ENCODE peak calls at places on chromosomes 13 and 19, in ten cellular contexts. Y, P, D, F, E, O, W, K, T and X are unnamed samples.

GRCh38 chr13:43804461-43805070 is 17.8 kb upstream of the ENOX1 start:
- DNase-seq in Y (peak; percentile 9), K (no peak), W (no peak), F (no peak), T (peak; percentile 82), O (peak; percentile 71), P (peak; percentile 24), E (no peak), D (no peak), X (peak; percentile 68)

GRCh38 chr19:41615207-41615606 is 11.7 kb downstream of the CEACAM4 start:
- DNase-seq in F (no peak), K (no peak), W (no peak), O (no peak), Y (no peak), E (no peak), P (no peak), D (no peak), T (no peak), X (no peak)

GRCh38 chr13:98206946-98207345 is 29.9 kb upstream of the RNF113B start:
- DNase-seq in K (no peak), F (no peak), E (no peak), T (no peak), D (no peak), W (no peak), Y (no peak), P (no peak), O (no peak), X (peak; percentile 37)

GRCh38 chr19:51977346-51977745 is 9.3 kb downstream of the ZNF350 start:
- DNase-seq in W (no peak), Y (no peak), P (no peak), D (no peak), F (no peak), T (no peak), E (no peak), O (no peak), K (no peak), X (no peak)

GRCh38 chr19:33796164-33797100 is at the start of gene KCTD15:
- DNase-seq in P (peak; percentile 67), D (peak; percentile 44), W (no peak), K (peak; percentile 51), O (peak; percentile 92), Y (no peak), T (peak; percentile 16), E (peak; percentile 61), F (no peak), X (no peak)

GRCh38 chr19:29596885-29597525 is 9.1 kb upstream of the POP4 start:
- DNase-seq in D (no peak), Y (no peak), O (peak; percentile 59), W (no peak), K (no peak), T (peak; percentile 43), P (no peak), E (no peak), F (no peak), X (no peak)

GRCh38 chr13:30158774-30159445 is 148.4 kb downstream of the KATNAL1 start:
- DNase-seq in P (no peak), F (no peak), O (no peak), T (peak; percentile 35), Y (no peak), K (peak; percentile 53), D (no peak), W (no peak), E (no peak), X (no peak)

GRCh38 chr13:46383383-46383782 is 3.7 kb downstream of the RUBCNL start:
- DNase-seq in Y (no peak), T (no peak), W (no peak), D (no peak), E (no peak), P (no peak), K (no peak), O (no peak), F (no peak), X (no peak)

GRCh38 chr19:10888421-10888866 is 17.1 kb downstream of the CARM1 start:
- DNase-seq in P (no peak), O (peak; percentile 73), W (no peak), K (no peak), E (no peak), T (no peak), Y (no peak), D (no peak), F (no peak), X (no peak)

GRCh38 chr19:10882108-10882457 is 10.7 kb downstream of the CARM1 start:
- DNase-seq in Y (no peak), F (no peak), K (no peak), D (no peak), E (no peak), T (no peak), P (no peak), O (no peak), W (no peak), X (no peak)

GRCh38 chr19:10884273-10884672 is 12.9 kb downstream of the CARM1 start:
- DNase-seq in T (peak; percentile 65), K (no peak), E (no peak), D (no peak), P (no peak), O (no peak), F (no peak), Y (no peak), W (no peak), X (peak; percentile 29)

GRCh38 chr19:10887616-10888367 is 16.4 kb downstream of the CARM1 start:
- DNase-seq in F (no peak), W (no peak), D (no peak), O (no peak), E (no peak), K (no peak), P (no peak), T (no peak), Y (no peak), X (no peak)

GRCh38 chr19:10885241-10886169 is 14.2 kb downstream of the CARM1 start:
- DNase-seq in E (no peak), P (no peak), D (no peak), O (peak; percentile 47), T (no peak), K (no peak), W (no peak), F (no peak), Y (no peak), X (no peak)
- H3K4me1 ChIP-seq in E (no peaks in the 10 kb centered on the region), P (no peaks in the 10 kb centered on the region), D (no peaks in the 10 kb centered on the region), O (peaks cover 52% of the 10 kb centered on the region), T (peaks cover 7% of the 10 kb centered on the region), K (no peaks in the 10 kb centered on the region), W (peaks cover 2% of the 10 kb centered on the region), F (no peaks in the 10 kb centered on the region), Y (no peaks in the 10 kb centered on the region), X (peaks cover 7% of the 10 kb centered on the region)

DNA sequence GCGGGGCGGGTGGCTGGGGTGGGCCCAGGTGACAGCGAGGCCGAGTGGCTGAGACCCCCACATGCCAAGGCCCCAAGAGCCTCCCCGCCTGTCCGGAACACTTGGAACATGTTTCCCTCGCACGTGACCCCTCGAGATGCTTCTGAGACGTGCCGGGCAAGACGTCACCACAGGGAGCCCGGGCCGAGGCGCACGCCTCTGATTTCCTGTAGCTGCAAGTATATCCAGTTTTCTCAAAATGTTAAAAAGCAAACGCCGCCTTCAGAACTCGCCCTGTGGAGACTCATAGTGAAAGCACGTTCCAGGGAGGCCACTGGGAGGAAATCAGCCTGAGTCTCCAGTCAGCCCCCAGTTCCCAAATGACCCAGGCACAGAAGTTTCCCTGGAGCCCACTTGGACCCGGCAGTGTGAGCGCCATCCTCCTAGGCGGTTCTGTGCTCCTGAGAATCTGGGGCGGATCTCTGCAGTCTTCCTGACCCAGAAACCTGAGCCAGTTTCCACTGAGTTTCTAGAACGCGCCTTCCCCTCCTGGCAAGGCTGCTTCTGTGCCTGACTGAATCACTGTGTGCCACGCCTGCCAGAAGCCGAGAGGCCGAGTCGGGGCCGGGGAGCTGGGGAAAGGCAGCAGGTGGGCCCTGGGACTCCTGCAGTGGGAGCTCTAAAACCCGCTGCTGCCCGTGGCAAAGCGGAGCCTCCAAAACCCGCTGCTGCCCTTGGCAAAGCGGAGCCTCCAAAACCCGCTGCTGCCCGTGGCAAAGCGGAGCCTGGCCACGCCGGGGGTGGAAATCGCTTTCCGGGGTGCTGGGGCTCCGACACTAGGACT is 179.3 kb downstream of the KDM4B start:
- DNase-seq in K (no peak), W (peak; percentile 46), O (no peak), F (no peak), P (no peak), E (no peak), Y (no peak), D (peak; percentile 1), T (no peak), X (peak; percentile 65)
- TF ChIP-seq CTCF in K (no peak), W (no peak), O (no peak), F (no peak), P (no peak), E (no peak), Y (no peak), D (no peak), T (no peak), X (no peak)

GRCh38 chr13:114142137-114142550 is 9.7 kb upstream of the RASA3 start:
- DNase-seq in E (no peak), P (no peak), D (no peak), K (no peak), Y (no peak), W (no peak), F (no peak), T (no peak), O (no peak), X (no peak)

GRCh38 chr13:114140909-114141255 is 8.5 kb upstream of the RASA3 start:
- DNase-seq in W (peak; percentile 64), P (no peak), K (no peak), D (no peak), E (no peak), O (no peak), Y (no peak), F (no peak), T (no peak), X (no peak)

GRCh38 chr13:114140131-114140908 is 7.9 kb upstream of the RASA3 start:
- DNase-seq in D (no peak), F (no peak), P (no peak), K (no peak), Y (no peak), E (no peak), T (no peak), W (peak; percentile 74), O (no peak), X (no peak)

GRCh38 chr13:114142640-114143490 is 10.4 kb upstream of the RASA3 start:
- DNase-seq in F (no peak), W (peak; percentile 89), D (peak; percentile 84), T (no peak), P (peak; percentile 69), E (no peak), K (peak; percentile 63), Y (no peak), O (no peak), X (peak; percentile 62)

DNA sequence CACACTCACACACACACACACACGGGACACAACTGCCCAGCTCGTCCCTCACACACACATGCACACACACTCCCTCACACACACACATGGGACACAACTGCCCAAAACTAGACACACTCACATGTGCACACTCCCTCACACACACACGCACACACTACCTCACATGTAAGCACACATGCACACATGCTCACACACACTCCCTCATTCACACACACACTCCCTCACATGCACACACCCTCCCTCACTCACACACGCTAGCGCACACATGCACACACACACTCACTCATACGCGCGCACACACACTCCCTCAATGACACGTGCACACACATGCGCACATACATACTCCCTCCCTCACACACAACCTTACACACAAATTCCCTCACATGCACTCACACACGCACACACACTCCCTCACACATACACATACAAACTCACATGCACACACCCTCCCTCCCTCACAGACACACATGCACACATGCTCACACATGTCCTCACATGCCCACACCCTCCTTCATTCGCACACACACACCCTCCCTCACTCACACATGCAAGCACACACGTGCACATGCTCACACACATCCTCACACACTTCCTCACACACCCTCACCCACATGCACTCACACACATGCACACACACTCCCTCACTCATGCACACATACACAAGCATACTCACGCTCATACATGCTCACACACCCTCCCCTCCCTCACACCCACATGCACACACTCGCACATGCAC is 9.0 kb upstream of the RASA3 start:
- DNase-seq in D (no peak), F (no peak), E (no peak), P (no peak), K (no peak), Y (no peak), W (peak; percentile 25), O (no peak), T (no peak), X (no peak)
- H3K4me1 ChIP-seq in D (peaks cover 11% of the 10 kb centered on the region), F (no peaks in the 10 kb centered on the region), E (no peaks in the 10 kb centered on the region), P (peaks cover 11% of the 10 kb centered on the region), K (peaks cover 21% of the 10 kb centered on the region), Y (peaks cover 7% of the 10 kb centered on the region), W (peaks cover 24% of the 10 kb centered on the region), O (no peaks in the 10 kb centered on the region), T (no peaks in the 10 kb centered on the region), X (no peaks in the 10 kb centered on the region)

GRCh38 chr13:113000575-113000974 is 31.6 kb downstream of the MCF2L start:
- DNase-seq in W (no peak), T (no peak), P (no peak), D (no peak), E (no peak), Y (no peak), O (no peak), F (no peak), K (no peak), X (no peak)

GRCh38 chr13:113004126-113004525 is 35.1 kb downstream of the MCF2L start:
- DNase-seq in P (no peak), D (no peak), Y (no peak), E (no peak), K (no peak), T (no peak), O (no peak), W (no peak), F (no peak), X (no peak)

GRCh38 chr13:113001251-113002140 is 32.5 kb downstream of the MCF2L start:
- DNase-seq in P (peak; percentile 52), E (peak; percentile 82), W (no peak), Y (no peak), D (peak; percentile 77), K (peak; percentile 68), O (peak; percentile 84), T (peak; percentile 26), F (no peak), X (no peak)

GRCh38 chr13:113002891-113003290 is 33.9 kb downstream of the MCF2L start:
- DNase-seq in K (no peak), D (no peak), O (no peak), T (no peak), W (no peak), Y (no peak), E (no peak), F (no peak), P (no peak), X (no peak)

GRCh38 chr13:113002206-113002821 is 33.3 kb downstream of the MCF2L start:
- DNase-seq in O (peak; percentile 89), P (no peak), Y (no peak), E (peak; percentile 37), W (no peak), T (no peak), K (no peak), F (no peak), D (peak; percentile 27), X (no peak)
- TF ChIP-seq CTCF in O (peak; percentile 64), P (peak; percentile 31), Y (no peak), E (peak; percentile 35), W (peak; percentile 8), T (peak; percentile 42), K (peak; percentile 34), F (no peak), D (no peak), X (peak; percentile 37)